ENCODE peak calls at places on chromosome 11, in eight cellular contexts. N is osteoblast; D is AG10803; X is bronchial epithelial cell; R is testis; E is CD8-positive, alpha-beta T cell; G is cardiac muscle cell; H is psoas muscle. A is an unnamed sample.

GRCh38 chr11:19283998-19284397 is 43.3 kb upstream of the E2F8 start:
- DNase-seq in N (no peak), D (no peak), X (no peak), R (no peak), E (no peak), G (no peak), H (no peak), A (no peak)

GRCh38 chr11:832529-833113 is at the start of gene CD151:
- DNase-seq in N (peak; percentile 96), D (peak; percentile 50), X (no peak), R (peak; percentile 76), E (peak; percentile 50), G (peak; percentile 79), H (no peak), A (peak; percentile 94)

GRCh38 chr11:67472882-67473281 is 3.8 kb upstream of the TMEM134 start:
- DNase-seq in N (no peak), D (no peak), X (no peak), R (no peak), E (no peak), G (no peak), H (no peak), A (no peak)

GRCh38 chr11:120403966-120404365 is 67.8 kb downstream of the ARHGEF12 start:
- DNase-seq in N (no peak), D (no peak), X (no peak), R (no peak), E (no peak), G (no peak), H (no peak), A (no peak)

GRCh38 chr11:112453601-112454577 is 193.2 kb upstream of the PLET1 start:
- DNase-seq in N (peak; percentile 43), D (peak; percentile 21), X (peak; percentile 45), R (peak; percentile 53), E (peak; percentile 31), G (no peak), H (peak; percentile 19), A (peak; percentile 42)

GRCh38 chr11:10716122-10716521 is 22.6 kb upstream of the IRAG1 start:
- DNase-seq in N (no peak), D (peak; percentile 37), X (no peak), R (no peak), E (no peak), G (no peak), H (no peak), A (no peak)

GRCh38 chr11:67548555-67549110 is 25.4 kb upstream of the CABP2 start:
- DNase-seq in N (no peak), D (no peak), X (no peak), R (no peak), E (no peak), G (no peak), H (no peak), A (no peak)

GRCh38 chr11:44561275-44561781 is 4.1 kb upstream of the CD82 start:
- DNase-seq in N (no peak), D (no peak), X (peak; percentile 89), R (no peak), E (no peak), G (no peak), H (no peak), A (no peak)

GRCh38 chr11:57641426-57641825 is 8.3 kb downstream of the YPEL4 start:
- DNase-seq in N (peak; percentile 97), D (peak; percentile 73), X (peak; percentile 60), R (no peak), E (no peak), G (peak; percentile 53), H (no peak), A (peak; percentile 78)

GRCh38 chr11:70796601-70797000 is 398.3 kb downstream of the CTTN start:
- DNase-seq in N (peak; percentile 13), D (no peak), X (peak; percentile 3), R (no peak), E (no peak), G (no peak), H (no peak), A (no peak)

GRCh38 chr11:70785372-70785771 is 387.0 kb downstream of the CTTN start:
- DNase-seq in N (no peak), D (no peak), X (no peak), R (no peak), E (no peak), G (no peak), H (no peak), A (no peak)

GRCh38 chr11:70788247-70789022 is 390.1 kb downstream of the CTTN start:
- DNase-seq in N (peak; percentile 98), D (peak; percentile 70), X (peak; percentile 87), R (no peak), E (no peak), G (no peak), H (no peak), A (no peak)

GRCh38 chr11:70786021-70786665 is 387.8 kb downstream of the CTTN start:
- DNase-seq in N (peak; percentile 70), D (no peak), X (no peak), R (no peak), E (no peak), G (no peak), H (no peak), A (no peak)

DNA sequence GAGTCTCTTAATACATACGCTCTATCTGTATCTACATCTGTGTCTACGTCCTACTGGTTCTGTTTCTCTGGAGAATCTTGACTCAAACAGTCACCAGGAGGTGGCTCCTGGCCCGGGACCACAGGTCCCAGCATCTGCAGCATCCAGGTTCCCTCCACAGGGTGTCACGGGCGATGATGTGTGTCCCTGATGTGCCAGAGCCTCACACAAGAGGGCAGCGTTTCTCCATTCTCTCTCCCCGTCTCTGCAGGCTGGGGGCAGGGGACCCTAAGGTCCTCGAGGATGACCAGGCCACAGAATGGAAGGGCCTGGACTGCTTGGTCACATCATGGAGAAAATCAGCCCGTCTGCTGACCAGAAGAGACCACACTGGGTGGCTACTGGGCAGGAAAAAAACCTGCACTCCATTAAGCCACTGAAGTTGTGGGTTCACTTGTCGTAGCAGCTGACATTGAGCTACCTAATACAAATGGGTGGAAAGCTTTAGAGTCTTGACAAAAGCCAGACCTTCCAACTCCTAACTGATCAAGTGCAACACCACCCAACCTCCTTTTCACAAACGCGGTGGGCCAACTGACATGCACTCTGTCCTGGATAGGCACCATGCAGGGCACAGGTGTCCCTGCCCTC is 392.5 kb downstream of the CTTN start:
- DNase-seq in N (peak; percentile 29), D (no peak), X (no peak), R (no peak), E (no peak), G (no peak), H (no peak), A (no peak)
- TF ChIP-seq CTCF in N (peak; percentile 36), D (no peak), X (no peak), R (no peak), E (no peak), G (peak; percentile 15), H (no peak), A (no peak)

GRCh38 chr11:28383471-28383870 is 275.3 kb downstream of the METTL15 start:
- DNase-seq in N (no peak), D (peak; percentile 77), X (no peak), R (no peak), E (no peak), G (no peak), H (no peak), A (no peak)
- TF ChIP-seq CTCF in N (no peak), D (no peak), X (no peak), R (no peak), E (no peak), G (no peak), H (no peak), A (no peak)

GRCh38 chr11:27481992-27482391 is 9.4 kb upstream of the LGR4 start:
- DNase-seq in N (no peak), D (no peak), X (no peak), R (no peak), E (no peak), G (no peak), H (no peak), A (no peak)

GRCh38 chr11:27482793-27483192 is 10.2 kb upstream of the LGR4 start:
- DNase-seq in N (no peak), D (no peak), X (no peak), R (no peak), E (no peak), G (no peak), H (no peak), A (no peak)

GRCh38 chr11:27487706-27488105 is 15.1 kb upstream of the LGR4 start:
- DNase-seq in N (no peak), D (no peak), X (no peak), R (no peak), E (no peak), G (no peak), H (no peak), A (no peak)

GRCh38 chr11:27489092-27489491 is 16.5 kb upstream of the LGR4 start:
- DNase-seq in N (no peak), D (no peak), X (no peak), R (no peak), E (no peak), G (no peak), H (no peak), A (no peak)

DNA sequence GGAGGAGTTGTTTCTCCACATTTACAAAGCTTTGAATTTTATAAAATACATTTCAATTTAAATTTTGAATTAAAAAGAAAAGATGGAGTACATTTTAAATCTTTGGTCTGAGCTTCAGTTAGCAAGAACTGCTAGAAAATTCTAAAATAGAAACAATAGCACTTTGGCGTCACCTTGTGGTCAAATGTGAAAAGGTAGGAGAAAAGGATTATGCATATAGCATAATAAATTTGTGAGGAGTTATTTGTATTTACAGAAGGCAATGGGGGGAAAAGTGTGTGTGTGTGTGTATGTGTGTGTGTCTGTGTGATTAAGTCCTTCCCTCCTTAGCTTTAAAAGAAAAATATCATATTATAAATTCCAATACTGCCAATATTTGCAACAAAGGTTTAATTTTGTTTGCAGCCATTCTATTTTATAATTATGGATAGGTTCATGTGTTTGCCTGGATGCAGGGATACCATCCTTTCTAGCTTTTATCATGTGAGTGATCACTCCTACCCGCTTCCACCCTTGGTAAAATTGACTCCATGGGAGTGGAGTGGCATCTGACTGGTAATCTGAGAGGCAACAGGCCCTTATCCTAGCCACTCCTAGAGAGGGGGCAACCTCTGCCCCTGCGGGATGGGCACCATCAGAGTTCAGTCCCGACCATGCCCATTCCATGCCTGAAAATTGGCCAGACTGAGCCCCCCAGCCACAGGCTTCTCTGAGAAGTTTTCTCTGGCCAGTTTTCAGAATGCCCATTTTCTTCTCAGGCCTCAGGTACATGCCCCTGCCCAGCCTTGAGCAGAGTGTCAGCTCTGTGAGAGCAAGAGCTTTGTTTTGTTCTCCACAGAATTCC is 13.6 kb upstream of the LGR4 start:
- DNase-seq in N (peak; percentile 61), D (peak; percentile 58), X (peak; percentile 55), R (peak; percentile 47), E (no peak), G (peak; percentile 64), H (no peak), A (peak; percentile 53)
- TF ChIP-seq CTCF in N (peak; percentile 94), D (peak; percentile 95), X (peak; percentile 59), R (peak; percentile 90), E (peak; percentile 98), G (peak; percentile 84), H (peak; percentile 95), A (peak; percentile 81)

GRCh38 chr11:74615988-74616387 is 23.6 kb downstream of the POLD3 start:
- DNase-seq in N (peak; percentile 13), D (no peak), X (no peak), R (no peak), E (no peak), G (no peak), H (no peak), A (no peak)

GRCh38 chr11:74615311-74615710 is 22.9 kb downstream of the POLD3 start:
- DNase-seq in N (no peak), D (no peak), X (no peak), R (no peak), E (no peak), G (no peak), H (no peak), A (no peak)

GRCh38 chr11:74612877-74613276 is 20.5 kb downstream of the POLD3 start:
- DNase-seq in N (no peak), D (peak; percentile 28), X (no peak), R (no peak), E (no peak), G (no peak), H (no peak), A (no peak)

GRCh38 chr11:74611369-74611861 is 19.0 kb downstream of the POLD3 start:
- DNase-seq in N (peak; percentile 42), D (peak; percentile 95), X (peak; percentile 64), R (no peak), E (no peak), G (peak; percentile 18), H (no peak), A (peak; percentile 17)
- TF ChIP-seq CTCF in N (peak; percentile 56), D (peak; percentile 72), X (peak; percentile 37), R (no peak), E (no peak), G (peak; percentile 53), H (peak; percentile 46), A (peak; percentile 16)

A was measured in GM20000.